ENCODE peak calls at places on chromosomes 13 and 19, in nine cellular contexts. K is psoas muscle; A is A673; R is CD8-positive, alpha-beta memory T cell; O is right lobe of liver; Q is IMR-90; U is endodermal cell; E is Panc1; C is aorta. B is an unnamed sample. For H3K4me1 and H3K9me3, the result is how much of the 10 kb centered on the place peaks cover.

GRCh38 chr13:51928231-51928630 is 66.5 kb downstream of the CCDC70 start:
- DNase-seq in K (no peak), A (no peak), R (no peak), O (no peak), Q (no peak), U (no peak), E (no peak), C (no peak), B (no peak)

GRCh38 chr19:20423381-20424207 is 142.0 kb downstream of the ZNF737 start:
- DNase-seq in K (peak), A (no peak), R (peak), O (peak), Q (peak), U (peak), E (peak), C (peak), B (no peak)

GRCh38 chr13:40552895-40553294 is 113.5 kb downstream of the FOXO1 start:
- DNase-seq in K (no peak), A (no peak), R (no peak), O (peak), Q (no peak), U (no peak), E (no peak), C (no peak), B (no peak)

GRCh38 chr13:48749699-48750473 is 96.2 kb downstream of the CYSLTR2 start:
- DNase-seq in K (peak), A (peak), R (peak), O (peak), Q (peak), U (peak), E (peak), C (peak), B (peak)

GRCh38 chr19:7779631-7780486 is 16.8 kb downstream of the CLEC4M start:
- DNase-seq in K (no peak), A (no peak), R (no peak), O (no peak), Q (no peak), U (no peak), E (no peak), C (no peak), B (no peak)

GRCh38 chr19:55376381-55376933 is at the start of gene TMEM190:
- DNase-seq in K (no peak), A (no peak), R (no peak), O (peak), Q (no peak), U (peak), E (no peak), C (no peak), B (peak)

GRCh38 chr13:71118779-71119364 is 748.1 kb downstream of the DACH1 start:
- DNase-seq in K (no peak), A (no peak), R (no peak), O (no peak), Q (no peak), U (no peak), E (no peak), C (no peak), B (no peak)

GRCh38 chr19:33395561-33396550 is 22.3 kb downstream of the CEBPG start:
- DNase-seq in K (peak), A (no peak), R (no peak), O (peak), Q (peak), U (no peak), E (no peak), C (peak), B (no peak)

GRCh38 chr13:107205318-107206112 is 637.6 kb upstream of the ARGLU1 start:
- DNase-seq in K (peak), A (peak), R (peak), O (peak), Q (peak), U (peak), E (peak), C (peak), B (peak)

GRCh38 chr13:88257706-88258105 is 586.5 kb downstream of the SLITRK5 start:
- DNase-seq in K (no peak), A (no peak), R (no peak), O (no peak), Q (no peak), U (no peak), E (no peak), C (no peak), B (no peak)

GRCh38 chr13:111904166-111904565 is 162.8 kb upstream of the SOX1 start:
- DNase-seq in K (no peak), A (no peak), R (no peak), O (no peak), Q (no peak), U (peak), E (no peak), C (no peak), B (no peak)

GRCh38 chr19:48814895-48815294 is 4.1 kb upstream of the BCAT2 start:
- DNase-seq in K (no peak), A (no peak), R (no peak), O (no peak), Q (no peak), U (no peak), E (no peak), C (no peak), B (no peak)

GRCh38 chr13:50549221-50549942 is 294.1 kb downstream of the DLEU7 start:
- DNase-seq in K (no peak), A (no peak), R (no peak), O (no peak), Q (no peak), U (no peak), E (no peak), C (no peak), B (no peak)

GRCh38 chr19:55640043-55640576 is 692 bp upstream of the ZNF580 start:
- DNase-seq in K (peak), A (peak), R (peak), O (peak), Q (peak), U (peak), E (no peak), C (peak), B (no peak)

GRCh38 chr19:55247621-55248099 is 11.2 kb downstream of the PPP6R1 start:
- DNase-seq in K (peak), A (no peak), R (no peak), O (no peak), Q (no peak), U (no peak), E (no peak), C (peak), B (no peak)

GRCh38 chr19:49241769-49242168 is 83.2 kb downstream of the SLC6A16 start:
- DNase-seq in K (no peak), A (no peak), R (no peak), O (no peak), Q (no peak), U (no peak), E (no peak), C (no peak), B (no peak)

GRCh38 chr19:39557791-39558622 is 18.0 kb upstream of the EID2 start:
- DNase-seq in K (no peak), A (no peak), R (no peak), O (no peak), Q (peak), U (no peak), E (peak), C (no peak), B (no peak)

GRCh38 chr19:40552848-40553247 is 23.8 kb upstream of the SHKBP1 start:
- DNase-seq in K (no peak), A (no peak), R (no peak), O (no peak), Q (no peak), U (no peak), E (no peak), C (no peak), B (no peak)

GRCh38 chr13:94236876-94237275 is 242.6 kb downstream of the DCT start:
- DNase-seq in K (no peak), A (no peak), R (no peak), O (no peak), Q (no peak), U (no peak), E (no peak), C (no peak), B (no peak)

GRCh38 chr13:41782086-41782485 is 178.8 kb downstream of the VWA8 start:
- DNase-seq in K (no peak), A (no peak), R (no peak), O (no peak), Q (no peak), U (no peak), E (no peak), C (no peak), B (peak)

GRCh38 chr13:95188128-95188527 is 113.1 kb downstream of the ABCC4 start:
- DNase-seq in K (no peak), A (no peak), R (no peak), O (no peak), Q (no peak), U (no peak), E (no peak), C (no peak), B (no peak)

GRCh38 chr19:39125199-39125553 is 410 bp upstream of the PAK4 start:
- DNase-seq in K (no peak), A (no peak), R (no peak), O (no peak), Q (no peak), U (no peak), E (no peak), C (no peak), B (no peak)

GRCh38 chr19:7641288-7642276 is 4.7 kb downstream of the STXBP2 start:
- DNase-seq in K (no peak), A (no peak), R (no peak), O (no peak), Q (no peak), U (peak), E (no peak), C (no peak), B (no peak)

GRCh38 chr19:4089400-4089908 is 22.8 kb upstream of the ZBTB7A start:
- DNase-seq in K (peak), A (no peak), R (peak), O (peak), Q (no peak), U (no peak), E (no peak), C (peak), B (peak)

GRCh38 chr19:46192990-46193650 is 36.4 kb upstream of the IGFL1 start:
- DNase-seq in K (peak), A (peak), R (no peak), O (peak), Q (peak), U (no peak), E (no peak), C (no peak), B (no peak)

GRCh38 chr13:91817250-91817649 is 418.8 kb downstream of the GPC5 start:
- DNase-seq in K (no peak), A (peak), R (no peak), O (no peak), Q (peak), U (no peak), E (no peak), C (no peak), B (peak)

GRCh38 chr19:47540748-47541147 is 25.9 kb upstream of the NAPA start:
- DNase-seq in K (no peak), A (no peak), R (no peak), O (no peak), Q (peak), U (no peak), E (no peak), C (no peak), B (peak)

GRCh38 chr19:34962945-34963530 is 991 bp downstream of the ZNF792 start:
- DNase-seq in K (no peak), A (peak), R (no peak), O (no peak), Q (peak), U (peak), E (no peak), C (no peak), B (no peak)

GRCh38 chr13:112896736-112897602 is 72.0 kb upstream of the MCF2L start:
- DNase-seq in K (peak), A (no peak), R (no peak), O (peak), Q (no peak), U (no peak), E (no peak), C (no peak), B (no peak)

GRCh38 chr13:40026174-40026585 is 370.7 kb downstream of the COG6 start:
- DNase-seq in K (no peak), A (no peak), R (no peak), O (no peak), Q (peak), U (no peak), E (no peak), C (no peak), B (no peak)

GRCh38 chr19:35549174-35549788 is 3.9 kb downstream of the TMEM147 start:
- DNase-seq in K (no peak), A (peak), R (peak), O (no peak), Q (peak), U (peak), E (peak), C (no peak), B (peak)

GRCh38 chr13:43036386-43037220 is 13.2 kb downstream of the DNAJC15 start:
- DNase-seq in K (no peak), A (no peak), R (no peak), O (no peak), Q (no peak), U (no peak), E (no peak), C (peak), B (no peak)

GRCh38 chr13:27533155-27533643 is 82.8 kb upstream of the MTIF3 start:
- DNase-seq in K (peak), A (peak), R (peak), O (peak), Q (peak), U (peak), E (peak), C (peak), B (peak)

GRCh38 chr13:106619688-106620555 is 52.0 kb upstream of the ARGLU1 start:
- DNase-seq in K (no peak), A (peak), R (no peak), O (peak), Q (peak), U (peak), E (no peak), C (no peak), B (peak)

GRCh38 chr13:50942630-50943311 is 33.2 kb downstream of the RNASEH2B start:
- DNase-seq in K (no peak), A (no peak), R (no peak), O (no peak), Q (no peak), U (peak), E (no peak), C (no peak), B (no peak)

GRCh38 chr13:110322828-110323171 is 15.7 kb downstream of the COL4A2 start:
- DNase-seq in K (no peak), A (no peak), R (no peak), O (no peak), Q (no peak), U (no peak), E (no peak), C (no peak), B (no peak)
- H3K4me1 ChIP-seq in K (under half), A (half or more), R (under half), O (under half), Q (under half), U (under half), E (under half), C (under half), B (under half)

GRCh38 chr19:41868989-41869300 is 8.1 kb upstream of the CD79A start:
- DNase-seq in K (peak), A (no peak), R (no peak), O (no peak), Q (no peak), U (no peak), E (no peak), C (no peak), B (no peak)

GRCh38 chr19:41869374-41869955 is 7.6 kb upstream of the CD79A start:
- DNase-seq in K (peak), A (no peak), R (no peak), O (no peak), Q (no peak), U (no peak), E (no peak), C (no peak), B (no peak)

GRCh38 chr19:41871573-41872383 is 5.3 kb upstream of the CD79A start:
- DNase-seq in K (peak), A (no peak), R (peak), O (peak), Q (no peak), U (peak), E (no peak), C (no peak), B (peak)

GRCh38 chr19:41872384-41872774 is 4.7 kb upstream of the CD79A start:
- DNase-seq in K (no peak), A (no peak), R (no peak), O (no peak), Q (no peak), U (peak), E (no peak), C (no peak), B (peak)

GRCh38 chr19:41870401-41870873 is 6.6 kb upstream of the CD79A start:
- DNase-seq in K (peak), A (peak), R (no peak), O (no peak), Q (peak), U (peak), E (no peak), C (no peak), B (no peak)
- H3K4me3 ChIP-seq in K (no peak), A (no peak), R (no peak), O (no peak), Q (no peak), U (no peak), E (no peak), C (no peak), B (no peak)

GRCh38 chr19:12230751-12231733 is 63.6 kb downstream of the ZNF44 start:
- DNase-seq in K (no peak), A (no peak), R (no peak), O (no peak), Q (no peak), U (no peak), E (no peak), C (no peak), B (no peak)

GRCh38 chr19:12224676-12225075 is 61.8 kb downstream of the ZNF136 start:
- DNase-seq in K (no peak), A (no peak), R (no peak), O (no peak), Q (no peak), U (no peak), E (no peak), C (no peak), B (no peak)

GRCh38 chr19:12232961-12233360 is 61.7 kb downstream of the ZNF44 start:
- DNase-seq in K (no peak), A (no peak), R (no peak), O (no peak), Q (no peak), U (no peak), E (no peak), C (no peak), B (no peak)

GRCh38 chr19:12229990-12230389 is 64.7 kb downstream of the ZNF44 start:
- DNase-seq in K (no peak), A (no peak), R (no peak), O (no peak), Q (no peak), U (no peak), E (no peak), C (no peak), B (no peak)
- H3K9me3 ChIP-seq in K (under half), A (under half), R (under half), O (under half), Q (under half), U (half or more), E (under half), C (under half), B (under half)

GRCh38 chr19:10742494-10742893 is 24.6 kb downstream of the DNM2 start:
- DNase-seq in K (no peak), A (no peak), R (no peak), O (no peak), Q (no peak), U (no peak), E (no peak), C (no peak), B (no peak)

GRCh38 chr19:10744222-10744847 is 26.5 kb downstream of the DNM2 start:
- DNase-seq in K (no peak), A (no peak), R (no peak), O (no peak), Q (no peak), U (no peak), E (no peak), C (no peak), B (no peak)

GRCh38 chr19:10737680-10738079 is 19.8 kb downstream of the DNM2 start:
- DNase-seq in K (no peak), A (no peak), R (no peak), O (no peak), Q (no peak), U (no peak), E (no peak), C (no peak), B (no peak)

GRCh38 chr19:10736916-10737551 is 19.2 kb downstream of the DNM2 start:
- DNase-seq in K (no peak), A (no peak), R (no peak), O (no peak), Q (no peak), U (no peak), E (no peak), C (no peak), B (no peak)

GRCh38 chr19:10740798-10741197 is 22.9 kb downstream of the DNM2 start:
- DNase-seq in K (no peak), A (no peak), R (no peak), O (no peak), Q (no peak), U (no peak), E (no peak), C (no peak), B (no peak)
- H3K4me1 ChIP-seq in K (under half), A (under half), R (under half), O (under half), Q (under half), U (under half), E (under half), C (under half), B (under half)

DNA sequence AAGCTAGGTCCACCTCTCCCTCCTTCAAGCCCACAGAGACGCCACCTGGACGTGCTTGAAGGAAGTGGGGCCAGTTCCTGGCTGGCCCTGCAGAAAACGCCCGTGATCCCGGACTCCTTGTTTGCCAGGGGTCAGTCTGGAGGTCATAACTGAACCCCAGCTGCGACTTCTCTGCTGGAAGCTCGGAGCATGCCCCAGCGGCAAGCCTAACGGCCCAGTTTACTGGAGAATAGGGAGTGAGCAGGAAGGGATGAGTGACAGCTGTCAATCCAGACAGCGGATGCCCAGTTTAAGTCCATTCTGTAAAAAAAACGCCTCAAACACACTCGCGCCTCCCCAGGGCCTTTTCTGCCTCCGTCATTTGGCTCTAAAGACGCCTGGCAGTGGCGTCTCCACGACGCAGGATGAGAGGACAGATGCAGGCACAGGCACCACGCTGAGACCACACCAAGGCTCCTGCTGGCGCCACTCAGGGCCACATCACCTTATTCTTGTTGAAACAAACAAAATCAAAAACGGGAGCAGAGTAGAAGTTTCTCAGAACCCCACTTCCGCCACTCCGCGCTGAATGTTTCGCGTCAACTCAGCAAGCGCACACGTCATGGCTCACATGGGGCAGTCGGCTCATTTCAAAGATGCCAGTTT is 57.6 kb downstream of the RASA3 start:
- DNase-seq in K (peak), A (no peak), R (no peak), O (no peak), Q (no peak), U (no peak), E (no peak), C (peak), B (no peak)
- H3K4me3 ChIP-seq in K (no peak), A (no peak), R (no peak), O (no peak), Q (no peak), U (no peak), E (no peak), C (no peak), B (no peak)

GRCh38 chr19:708154-709141 is at the start of gene PALM:
- DNase-seq in K (no peak), A (peak), R (no peak), O (no peak), Q (no peak), U (peak), E (no peak), C (no peak), B (peak)
- H3K9me3 ChIP-seq in K (under half), A (under half), R (under half), O (under half), Q (under half), U (under half), E (under half), C (under half), B (under half)

GRCh38 chr13:61463027-61463426 is 47.4 kb upstream of the PCDH20 start:
- DNase-seq in K (no peak), A (no peak), R (no peak), O (no peak), Q (no peak), U (no peak), E (no peak), C (no peak), B (no peak)

GRCh38 chr13:61470801-61471200 is 55.2 kb upstream of the PCDH20 start:
- DNase-seq in K (no peak), A (no peak), R (no peak), O (no peak), Q (no peak), U (no peak), E (no peak), C (no peak), B (no peak)

DNA sequence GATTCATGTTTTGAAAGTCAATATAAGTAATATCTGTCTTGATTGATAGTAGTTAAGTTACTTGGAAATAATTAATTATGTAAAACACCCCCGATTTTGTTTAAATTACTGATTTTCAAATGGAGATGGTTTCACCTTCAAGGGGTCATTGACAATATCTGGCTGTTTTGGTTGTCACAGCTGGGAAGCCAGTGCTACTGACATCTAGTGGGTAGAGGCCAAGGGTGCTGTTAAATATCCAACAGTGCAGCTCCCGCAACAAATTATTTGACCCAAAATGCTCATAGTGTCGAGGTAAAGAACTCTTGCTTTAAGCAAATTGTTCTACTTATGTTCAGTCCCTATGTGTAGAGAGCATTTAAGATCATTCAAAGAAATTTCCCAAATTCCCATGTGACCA is 50.6 kb upstream of the PCDH20 start:
- DNase-seq in K (no peak), A (no peak), R (no peak), O (no peak), Q (no peak), U (peak), E (no peak), C (no peak), B (peak)
- H3K4me1 ChIP-seq in K (under half), A (under half), R (under half), O (under half), Q (under half), U (under half), E (under half), C (under half), B (under half)